ENCODE peak calls at places on chromosomes 6 and 20, in nine cellular contexts. S, W, U, K, E, Y, R, P and Z are unnamed samples.
A peak's percentile ranks its signal among the peaks of the same experiment; 100 is the strongest.

GRCh38 chr20:56328861-56329260 is 29.9 kb upstream of the FAM210B start:
- DNase-seq in S (peak; percentile 45), W (no peak), U (no peak), K (no peak), E (peak; percentile 44), Y (no peak), R (no peak), P (no peak), Z (no peak)

GRCh38 chr6:88702956-88703556 is 260.4 kb downstream of the RNGTT start:
- DNase-seq in S (no peak), W (no peak), U (no peak), K (no peak), E (no peak), Y (no peak), R (no peak), P (no peak), Z (no peak)

GRCh38 chr6:55963301-55963700 is 87.9 kb upstream of the BMP5 start:
- DNase-seq in S (no peak), W (no peak), U (no peak), K (no peak), E (no peak), Y (no peak), R (no peak), P (no peak), Z (peak; percentile 23)

GRCh38 chr6:96465321-96465903 is 56.2 kb upstream of the UFL1 start:
- DNase-seq in S (no peak), W (no peak), U (no peak), K (no peak), E (no peak), Y (no peak), R (peak; percentile 45), P (no peak), Z (no peak)

GRCh38 chr6:1789092-1789491 is 179.4 kb downstream of the FOXC1 start:
- DNase-seq in S (no peak), W (no peak), U (no peak), K (no peak), E (no peak), Y (no peak), R (no peak), P (no peak), Z (no peak)

GRCh38 chr6:135932651-135933050 is 81.2 kb downstream of the PDE7B start:
- DNase-seq in S (no peak), W (no peak), U (no peak), K (no peak), E (no peak), Y (no peak), R (no peak), P (no peak), Z (no peak)

GRCh38 chr20:1304711-1305515 is 24.0 kb downstream of the SDCBP2 start:
- DNase-seq in S (no peak), W (no peak), U (no peak), K (no peak), E (no peak), Y (no peak), R (no peak), P (no peak), Z (peak; percentile 61)

GRCh38 chr6:90294614-90294988 is 2.0 kb downstream of the BACH2 start:
- DNase-seq in S (no peak), W (no peak), U (no peak), K (no peak), E (peak; percentile 73), Y (no peak), R (peak; percentile 15), P (no peak), Z (no peak)

GRCh38 chr6:151196571-151196970 is 43.2 kb upstream of the AKAP12 start:
- DNase-seq in S (no peak), W (no peak), U (no peak), K (no peak), E (no peak), Y (no peak), R (no peak), P (no peak), Z (no peak)

GRCh38 chr6:56357616-56358373 is 110.4 kb upstream of the COL21A1 start:
- DNase-seq in S (no peak), W (no peak), U (no peak), K (no peak), E (no peak), Y (no peak), R (no peak), P (no peak), Z (no peak)

GRCh38 chr20:14709439-14709838 is 372.0 kb upstream of the FLRT3 start:
- DNase-seq in S (peak; percentile 34), W (no peak), U (no peak), K (no peak), E (no peak), Y (no peak), R (no peak), P (no peak), Z (no peak)

GRCh38 chr20:62363920-62364851 is 2.9 kb downstream of the LAMA5 start:
- DNase-seq in S (peak; percentile 59), W (no peak), U (peak; percentile 35), K (no peak), E (no peak), Y (peak; percentile 78), R (no peak), P (no peak), Z (no peak)

GRCh38 chr20:64149141-64149540 is 15.1 kb upstream of the MYT1 start:
- DNase-seq in S (no peak), W (no peak), U (no peak), K (no peak), E (no peak), Y (no peak), R (no peak), P (no peak), Z (no peak)

GRCh38 chr6:111418971-111419693 is 63.9 kb downstream of the REV3L start:
- DNase-seq in S (no peak), W (no peak), U (no peak), K (no peak), E (no peak), Y (no peak), R (no peak), P (no peak), Z (no peak)

GRCh38 chr6:34745277-34746103 is 11.8 kb upstream of the SNRPC start:
- DNase-seq in S (peak; percentile 78), W (no peak), U (no peak), K (no peak), E (no peak), Y (no peak), R (no peak), P (no peak), Z (no peak)

GRCh38 chr6:168046696-168047095 is 32.3 kb downstream of the FRMD1 start:
- DNase-seq in S (no peak), W (no peak), U (no peak), K (no peak), E (no peak), Y (no peak), R (no peak), P (no peak), Z (no peak)

GRCh38 chr20:49668181-49668877 is 45.3 kb downstream of the B4GALT5 start:
- DNase-seq in S (no peak), W (no peak), U (peak; percentile 40), K (peak; percentile 76), E (peak; percentile 41), Y (no peak), R (peak; percentile 79), P (peak; percentile 21), Z (peak; percentile 63)

GRCh38 chr20:63950701-63951397 is 5.4 kb downstream of the UCKL1 start:
- DNase-seq in S (no peak), W (no peak), U (no peak), K (no peak), E (no peak), Y (no peak), R (no peak), P (no peak), Z (peak; percentile 81)

GRCh38 chr20:42598586-42598985 is 591.1 kb downstream of the PTPRT start:
- DNase-seq in S (no peak), W (no peak), U (no peak), K (no peak), E (no peak), Y (peak; percentile 47), R (no peak), P (no peak), Z (no peak)

GRCh38 chr6:147103641-147104040 is 100.6 kb upstream of the STXBP5 start:
- DNase-seq in S (no peak), W (no peak), U (no peak), K (no peak), E (no peak), Y (no peak), R (no peak), P (no peak), Z (no peak)

GRCh38 chr6:25590986-25591385 is 61.0 kb upstream of the SCGN start:
- DNase-seq in S (no peak), W (no peak), U (no peak), K (no peak), E (no peak), Y (no peak), R (no peak), P (no peak), Z (peak; percentile 62)

GRCh38 chr6:123965894-123966293 is 162.2 kb downstream of the NKAIN2 start:
- DNase-seq in S (no peak), W (no peak), U (no peak), K (no peak), E (no peak), Y (no peak), R (no peak), P (no peak), Z (peak; percentile 27)

GRCh38 chr20:444117-444516 is 18.2 kb downstream of the TBC1D20 start:
- DNase-seq in S (no peak), W (no peak), U (no peak), K (no peak), E (no peak), Y (no peak), R (no peak), P (no peak), Z (no peak)

GRCh38 chr6:169263836-169264608 is 10.4 kb upstream of the THBS2 start:
- DNase-seq in S (peak; percentile 50), W (no peak), U (no peak), K (no peak), E (no peak), Y (no peak), R (no peak), P (no peak), Z (no peak)